ENCODE peak calls at places on chromosomes 12 and 14, in eight cellular contexts. S is ACHN; T is GM10248; G is EH; X is ELF-1; C is esophagus muscularis mucosa; V is Kasumi-1; Z is activated CD4-positive, CD25-positive, alpha-beta regulatory T cell. Y is an unnamed sample.

GRCh38 chr12:77888611-77889010 is 57.9 kb downstream of the NAV3 start:
- DNase-seq in S (peak), T (no peak), G (peak), X (no peak), C (no peak), V (no peak), Z (no peak), Y (no peak)

GRCh38 chr12:104615048-104615561 is 158.4 kb downstream of the CHST11 start:
- DNase-seq in S (no peak), T (no peak), G (peak), X (peak), C (no peak), V (no peak), Z (no peak), Y (no peak)

GRCh38 chr14:94043756-94044475 is 17.8 kb downstream of the OTUB2 start:
- DNase-seq in S (no peak), T (no peak), G (no peak), X (no peak), C (no peak), V (no peak), Z (no peak), Y (peak)

GRCh38 chr12:46790066-46790465 is 35.7 kb downstream of the SLC38A4 start:
- DNase-seq in S (no peak), T (no peak), G (no peak), X (no peak), C (no peak), V (no peak), Z (no peak), Y (no peak)

GRCh38 chr14:42307239-42307825 is 700.7 kb downstream of the LRFN5 start:
- DNase-seq in S (no peak), T (no peak), G (no peak), X (no peak), C (no peak), V (no peak), Z (no peak), Y (no peak)

GRCh38 chr14:57274551-57274950 is 5.8 kb downstream of the AP5M1 start:
- DNase-seq in S (no peak), T (no peak), G (no peak), X (no peak), C (no peak), V (no peak), Z (no peak), Y (no peak)

GRCh38 chr12:42084522-42084921 is 60.2 kb downstream of the GXYLT1 start:
- DNase-seq in S (no peak), T (no peak), G (peak), X (no peak), C (no peak), V (no peak), Z (no peak), Y (no peak)

GRCh38 chr14:32249780-32250179 is 46.7 kb upstream of the RNU6-8 start:
- DNase-seq in S (no peak), T (no peak), G (no peak), X (no peak), C (peak), V (no peak), Z (no peak), Y (no peak)

GRCh38 chr12:6065872-6066217 is 58.6 kb downstream of the VWF start:
- DNase-seq in S (no peak), T (no peak), G (no peak), X (no peak), C (no peak), V (no peak), Z (no peak), Y (no peak)

GRCh38 chr12:89075890-89076591 is 276.3 kb downstream of the DUSP6 start:
- DNase-seq in S (no peak), T (no peak), G (peak), X (no peak), C (no peak), V (no peak), Z (no peak), Y (no peak)

GRCh38 chr12:107917912-107918800 is 143.7 kb downstream of the ASCL4 start:
- DNase-seq in S (peak), T (peak), G (peak), X (peak), C (peak), V (peak), Z (no peak), Y (no peak)

GRCh38 chr14:100472491-100472890 is 114.7 kb downstream of the BEGAIN start:
- DNase-seq in S (no peak), T (no peak), G (no peak), X (no peak), C (no peak), V (no peak), Z (no peak), Y (no peak)

GRCh38 chr12:95004610-95005009 is 1.1 kb upstream of the NDUFA12 start:
- DNase-seq in S (no peak), T (no peak), G (peak), X (no peak), C (no peak), V (peak), Z (no peak), Y (no peak)

GRCh38 chr14:105472496-105472991 is 2.1 kb upstream of the CRIP2 start:
- DNase-seq in S (no peak), T (no peak), G (no peak), X (no peak), C (no peak), V (no peak), Z (no peak), Y (no peak)

GRCh38 chr14:102779574-102780315 is 2.5 kb downstream of the TRAF3 start:
- DNase-seq in S (no peak), T (no peak), G (no peak), X (no peak), C (no peak), V (no peak), Z (no peak), Y (no peak)

GRCh38 chr12:120361506-120362208 is 7.3 kb downstream of the MSI1 start:
- DNase-seq in S (no peak), T (peak), G (peak), X (peak), C (no peak), V (no peak), Z (no peak), Y (no peak)

GRCh38 chr14:22039938-22040780 is 366.5 kb upstream of the OR4E1 start:
- DNase-seq in S (peak), T (no peak), G (no peak), X (no peak), C (no peak), V (peak), Z (no peak), Y (no peak)

GRCh38 chr14:74616996-74617700 is 5.1 kb upstream of the LTBP2 start:
- DNase-seq in S (peak), T (no peak), G (peak), X (peak), C (no peak), V (no peak), Z (no peak), Y (no peak)

Y was measured in upper lobe of right lung.